ENCODE peak calls at places on chromosome 17, in five cellular contexts. One of them, this sample, is unnamed.

GRCh38 chr17:78923660-78924453 is 1.3 kb downstream of the TIMP2 start:
- DNase-seq in IMR-90: no peak
- DNase-seq in PC-3: peak; percentile 92
- DNase-seq in Karpas-422: peak; percentile 64
- DNase-seq in GM23338: peak; percentile 76
- DNase-seq in this sample: peak; percentile 91

GRCh38 chr17:49501496-49501895 is 6.4 kb downstream of the NGFR start:
- DNase-seq in GM23338: no peak
- DNase-seq in Karpas-422: no peak
- DNase-seq in IMR-90: no peak
- DNase-seq in PC-3: no peak
- DNase-seq in this sample: no peak

GRCh38 chr17:76132574-76133338 is 8.3 kb downstream of the FOXJ1 start:
- DNase-seq in IMR-90: no peak
- DNase-seq in Karpas-422: no peak
- DNase-seq in PC-3: peak; percentile 84
- DNase-seq in GM23338: peak; percentile 89
- DNase-seq in this sample: peak; percentile 74

GRCh38 chr17:76388966-76389888 is 4.8 kb downstream of the SPHK1 start:
- DNase-seq in GM23338: peak; percentile 68
- DNase-seq in IMR-90: no peak
- DNase-seq in Karpas-422: peak; percentile 41
- DNase-seq in PC-3: no peak
- DNase-seq in this sample: peak; percentile 88

GRCh38 chr17:39929657-39930407 is 2.3 kb downstream of the LRRC3C start:
- DNase-seq in PC-3: peak; percentile 80
- DNase-seq in GM23338: no peak
- DNase-seq in IMR-90: peak; percentile 82
- DNase-seq in Karpas-422: no peak
- DNase-seq in this sample: no peak

GRCh38 chr17:64496348-64496785 is 487 bp downstream of the POLG2 start:
- DNase-seq in Karpas-422: peak; percentile 46
- DNase-seq in IMR-90: no peak
- DNase-seq in PC-3: peak; percentile 25
- DNase-seq in GM23338: peak; percentile 21
- DNase-seq in this sample: peak; percentile 72

GRCh38 chr17:47200325-47200663 is 8.9 kb upstream of the MYL4 start:
- DNase-seq in IMR-90: no peak
- DNase-seq in Karpas-422: no peak
- DNase-seq in PC-3: no peak
- DNase-seq in GM23338: no peak
- DNase-seq in this sample: no peak

GRCh38 chr17:57372156-57372555 is 115.8 kb downstream of the MSI2 start:
- DNase-seq in PC-3: peak; percentile 95
- DNase-seq in IMR-90: peak; percentile 66
- DNase-seq in Karpas-422: no peak
- DNase-seq in GM23338: no peak
- DNase-seq in this sample: no peak

GRCh38 chr17:41666708-41667279 is 21.9 kb upstream of the EIF1 start:
- DNase-seq in GM23338: peak; percentile 91
- DNase-seq in Karpas-422: peak; percentile 95
- DNase-seq in PC-3: peak; percentile 75
- DNase-seq in IMR-90: peak; percentile 61
- DNase-seq in this sample: peak; percentile 96

GRCh38 chr17:45382982-45383381 is 49.7 kb downstream of the ARHGAP27 start:
- DNase-seq in PC-3: no peak
- DNase-seq in GM23338: no peak
- DNase-seq in Karpas-422: no peak
- DNase-seq in IMR-90: no peak
- DNase-seq in this sample: no peak

GRCh38 chr17:19762515-19762961 is 14.4 kb upstream of the ALDH3A1 start:
- DNase-seq in Karpas-422: peak; percentile 82
- DNase-seq in IMR-90: peak; percentile 59
- DNase-seq in PC-3: peak; percentile 75
- DNase-seq in GM23338: peak; percentile 92
- DNase-seq in this sample: peak; percentile 97

GRCh38 chr17:12790806-12791148 is 1.5 kb downstream of the ARHGAP44 start:
- DNase-seq in GM23338: no peak
- DNase-seq in Karpas-422: no peak
- DNase-seq in IMR-90: no peak
- DNase-seq in PC-3: no peak
- DNase-seq in this sample: no peak

GRCh38 chr17:40107266-40107980 is 7.0 kb upstream of the NR1D1 start:
- DNase-seq in Karpas-422: no peak
- DNase-seq in PC-3: no peak
- DNase-seq in GM23338: no peak
- DNase-seq in IMR-90: no peak
- DNase-seq in this sample: peak; percentile 14

GRCh38 chr17:32909787-32910369 is 18.1 kb upstream of the TMEM98 start:
- DNase-seq in Karpas-422: peak; percentile 76
- DNase-seq in PC-3: peak; percentile 74
- DNase-seq in GM23338: peak; percentile 90
- DNase-seq in IMR-90: peak; percentile 84
- DNase-seq in this sample: peak; percentile 89

GRCh38 chr17:76161113-76161512 is 20.1 kb upstream of the FOXJ1 start:
- DNase-seq in PC-3: no peak
- DNase-seq in Karpas-422: no peak
- DNase-seq in GM23338: no peak
- DNase-seq in IMR-90: no peak
- DNase-seq in this sample: no peak

GRCh38 chr17:7204828-7205461 is 14.7 kb downstream of the DLG4 start:
- DNase-seq in GM23338: peak; percentile 99
- DNase-seq in PC-3: no peak
- DNase-seq in Karpas-422: peak; percentile 96
- DNase-seq in IMR-90: peak; percentile 85
- DNase-seq in this sample: peak; percentile 99

GRCh38 chr17:54172654-54173316 is 350.1 kb downstream of the KIF2B start:
- DNase-seq in GM23338: peak; percentile 67
- DNase-seq in IMR-90: no peak
- DNase-seq in Karpas-422: peak; percentile 68
- DNase-seq in PC-3: peak; percentile 60
- DNase-seq in this sample: no peak

GRCh38 chr17:38798614-38799500 is 499 bp downstream of the PIP4K2B start:
- DNase-seq in GM23338: peak; percentile 45
- DNase-seq in PC-3: peak; percentile 18
- DNase-seq in Karpas-422: peak; percentile 78
- DNase-seq in IMR-90: peak; percentile 35
- DNase-seq in this sample: peak; percentile 74

GRCh38 chr17:28327709-28328108 is 7.6 kb downstream of the IFT20 start:
- DNase-seq in PC-3: peak; percentile 36
- DNase-seq in GM23338: no peak
- DNase-seq in Karpas-422: no peak
- DNase-seq in IMR-90: peak; percentile 37
- DNase-seq in this sample: no peak

GRCh38 chr17:15298176-15298575 is 33.0 kb upstream of the PMP22 start:
- DNase-seq in IMR-90: peak; percentile 70
- DNase-seq in Karpas-422: no peak
- DNase-seq in GM23338: no peak
- DNase-seq in PC-3: peak; percentile 67
- DNase-seq in this sample: peak; percentile 86

GRCh38 chr17:11948791-11949190 is 48.5 kb downstream of the ZNF18 start:
- DNase-seq in GM23338: no peak
- DNase-seq in IMR-90: peak; percentile 86
- DNase-seq in Karpas-422: no peak
- DNase-seq in PC-3: peak; percentile 94
- DNase-seq in this sample: peak; percentile 92

GRCh38 chr17:16304832-16305231 is 48.4 kb downstream of the CENPV start:
- DNase-seq in IMR-90: peak; percentile 56
- DNase-seq in GM23338: peak; percentile 72
- DNase-seq in Karpas-422: peak; percentile 72
- DNase-seq in PC-3: peak; percentile 58
- DNase-seq in this sample: no peak

GRCh38 chr17:20008242-20009051 is 712 bp upstream of the SPECC1 start:
- DNase-seq in Karpas-422: no peak
- DNase-seq in IMR-90: no peak
- DNase-seq in GM23338: peak; percentile 73
- DNase-seq in PC-3: peak; percentile 46
- DNase-seq in this sample: no peak

GRCh38 chr17:42759982-42760651 is 910 bp upstream of the RAMP2 start:
- DNase-seq in IMR-90: no peak
- DNase-seq in GM23338: no peak
- DNase-seq in Karpas-422: no peak
- DNase-seq in PC-3: no peak
- DNase-seq in this sample: peak; percentile 36
- H3K4me3 ChIP-seq in IMR-90: no peak overlapping the region
- H3K4me3 ChIP-seq in GM23338: peak overlapping the region; percentile 80
- H3K4me3 ChIP-seq in Karpas-422: no peak overlapping the region
- H3K4me3 ChIP-seq in PC-3: no peak overlapping the region
- H3K4me3 ChIP-seq in this sample: no peak overlapping the region

DNA sequence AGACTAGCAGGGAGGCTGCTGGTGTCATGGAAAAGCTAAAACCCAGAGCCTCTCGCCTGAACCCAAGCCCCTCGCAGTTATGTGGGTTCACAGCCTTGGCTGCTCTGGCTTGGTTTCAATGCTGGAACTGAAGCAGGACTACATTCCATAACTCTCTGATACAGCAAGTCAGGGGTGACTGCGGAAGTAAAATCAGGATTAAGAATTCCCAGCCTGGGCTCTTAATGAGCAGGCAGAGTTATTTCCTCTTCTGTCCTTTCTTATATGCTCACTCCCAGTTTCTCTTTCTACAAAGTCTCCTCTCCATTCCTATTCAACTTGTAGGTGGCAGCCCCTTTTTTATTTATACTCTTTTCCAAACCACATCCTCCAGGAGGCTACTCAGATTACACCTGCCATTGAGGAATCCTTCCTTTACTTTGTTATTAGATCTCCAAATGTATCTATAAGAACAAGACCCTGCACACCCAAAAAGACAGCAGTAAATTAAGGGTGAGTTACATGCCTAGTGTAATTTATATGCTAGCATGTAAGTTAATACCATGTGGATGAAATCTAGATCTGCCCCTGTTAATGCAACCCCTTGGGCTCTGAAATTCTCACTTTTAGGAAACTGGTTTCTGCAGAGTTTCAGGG is 40.3 kb downstream of the HOXB1 start:
- DNase-seq in PC-3: peak; percentile 32
- DNase-seq in GM23338: no peak
- DNase-seq in Karpas-422: no peak
- DNase-seq in IMR-90: no peak
- DNase-seq in this sample: no peak
- H2AFZ ChIP-seq in PC-3: no peak overlapping the region
- H2AFZ ChIP-seq in GM23338: no peak overlapping the region
- H2AFZ ChIP-seq in Karpas-422: no peak overlapping the region
- H2AFZ ChIP-seq in IMR-90: peak overlapping the region; percentile 79
- H2AFZ ChIP-seq in this sample: no peak overlapping the region

GRCh38 chr17:81437221-81437651 is 42.0 kb downstream of the BAHCC1 start:
- DNase-seq in Karpas-422: no peak
- DNase-seq in IMR-90: no peak
- DNase-seq in PC-3: no peak
- DNase-seq in GM23338: no peak
- DNase-seq in this sample: peak; percentile 95
- H3K4me3 ChIP-seq in Karpas-422: no peak overlapping the region
- H3K4me3 ChIP-seq in IMR-90: no peak overlapping the region
- H3K4me3 ChIP-seq in PC-3: no peak overlapping the region
- H3K4me3 ChIP-seq in GM23338: no peak overlapping the region
- H3K4me3 ChIP-seq in this sample: no peak overlapping the region

GRCh38 chr17:74430385-74430705 is 1.5 kb upstream of the GPRC5C start:
- DNase-seq in GM23338: no peak
- DNase-seq in PC-3: no peak
- DNase-seq in IMR-90: no peak
- DNase-seq in Karpas-422: no peak
- DNase-seq in this sample: no peak
- H2AFZ ChIP-seq in GM23338: peak overlapping the region; percentile 93
- H2AFZ ChIP-seq in PC-3: peak overlapping the region; percentile 73
- H2AFZ ChIP-seq in IMR-90: no peak overlapping the region
- H2AFZ ChIP-seq in Karpas-422: no peak overlapping the region
- H2AFZ ChIP-seq in this sample: no peak overlapping the region

DNA sequence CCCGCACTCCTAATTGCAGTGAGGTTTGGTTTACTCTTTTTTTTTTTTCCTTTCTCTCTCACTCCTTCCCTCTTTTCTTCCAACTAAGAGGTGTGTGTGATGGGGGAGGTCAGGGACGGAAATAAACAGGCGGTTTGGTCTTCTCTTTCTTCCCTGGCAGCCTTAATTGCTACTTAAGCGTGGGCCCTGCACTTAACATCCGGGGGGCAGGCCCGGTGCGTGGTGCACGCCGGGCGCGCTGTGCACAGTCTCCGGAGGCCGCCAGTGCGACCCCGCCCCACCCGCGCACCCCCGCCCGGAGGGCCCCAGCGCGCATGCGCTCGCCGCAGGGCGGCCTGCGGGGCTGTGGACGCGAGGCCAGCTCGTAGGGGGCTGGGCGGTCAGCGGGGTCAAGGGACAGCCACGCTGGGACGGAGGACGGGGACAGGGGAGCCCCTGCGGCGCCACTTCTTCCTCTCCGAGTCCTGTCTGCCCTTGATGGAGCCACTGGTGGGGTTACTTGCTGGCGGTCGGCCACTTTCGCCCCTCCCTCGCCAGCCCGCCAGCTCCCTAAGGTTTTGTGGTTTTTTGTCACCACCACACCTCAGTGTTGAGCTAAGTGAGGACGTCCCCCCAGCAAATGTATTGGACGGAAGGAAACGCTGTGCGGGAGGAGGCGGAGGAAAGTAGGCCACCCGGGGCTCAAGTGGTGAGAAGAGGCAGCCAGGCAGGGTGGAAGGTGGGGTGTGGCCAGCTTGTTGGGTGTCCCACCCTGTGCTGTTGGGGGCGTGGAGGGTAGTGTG is 120.9 kb downstream of the MRM1 start:
- DNase-seq in Karpas-422: peak; percentile 89
- DNase-seq in GM23338: peak; percentile 64
- DNase-seq in PC-3: peak; percentile 33
- DNase-seq in IMR-90: peak; percentile 5
- DNase-seq in this sample: peak; percentile 93
- H3K4me3 ChIP-seq in Karpas-422: peak overlapping the region; percentile 65
- H3K4me3 ChIP-seq in GM23338: peak overlapping the region; percentile 61
- H3K4me3 ChIP-seq in PC-3: peak overlapping the region; percentile 58
- H3K4me3 ChIP-seq in IMR-90: peak overlapping the region; percentile 27
- H3K4me3 ChIP-seq in this sample: peak overlapping the region; percentile 63

GRCh38 chr17:10698116-10698818 is 873 bp downstream of the ADPRM start:
- DNase-seq in PC-3: peak; percentile 3
- DNase-seq in GM23338: peak; percentile 11
- DNase-seq in IMR-90: peak; percentile 10
- DNase-seq in Karpas-422: peak; percentile 70
- DNase-seq in this sample: peak; percentile 85
- H2AFZ ChIP-seq in PC-3: peak overlapping the region; percentile 77
- H2AFZ ChIP-seq in GM23338: peak overlapping the region; percentile 30
- H2AFZ ChIP-seq in IMR-90: no peak overlapping the region
- H2AFZ ChIP-seq in Karpas-422: peak overlapping the region; percentile 4
- H2AFZ ChIP-seq in this sample: peak overlapping the region; percentile 75

GRCh38 chr17:489758-490329 is 137.2 kb upstream of the RPH3AL start:
- DNase-seq in GM23338: peak; percentile 61
- DNase-seq in IMR-90: peak; percentile 44
- DNase-seq in Karpas-422: no peak
- DNase-seq in PC-3: no peak
- DNase-seq in this sample: peak; percentile 91

GRCh38 chr17:494601-495195 is 142.1 kb upstream of the RPH3AL start:
- DNase-seq in PC-3: no peak
- DNase-seq in Karpas-422: no peak
- DNase-seq in IMR-90: no peak
- DNase-seq in GM23338: no peak
- DNase-seq in this sample: peak; percentile 83

GRCh38 chr17:491086-492014 is 138.7 kb upstream of the RPH3AL start:
- DNase-seq in Karpas-422: no peak
- DNase-seq in PC-3: no peak
- DNase-seq in IMR-90: peak; percentile 69
- DNase-seq in GM23338: peak; percentile 77
- DNase-seq in this sample: peak; percentile 92

GRCh38 chr17:493666-494065 is 141.1 kb upstream of the RPH3AL start:
- DNase-seq in IMR-90: no peak
- DNase-seq in Karpas-422: no peak
- DNase-seq in PC-3: no peak
- DNase-seq in GM23338: no peak
- DNase-seq in this sample: no peak

GRCh38 chr17:492015-492399 is 139.4 kb upstream of the RPH3AL start:
- DNase-seq in PC-3: no peak
- DNase-seq in GM23338: no peak
- DNase-seq in IMR-90: no peak
- DNase-seq in Karpas-422: no peak
- DNase-seq in this sample: no peak
- H3K4me3 ChIP-seq in PC-3: no peak overlapping the region
- H3K4me3 ChIP-seq in GM23338: peak overlapping the region; percentile 77
- H3K4me3 ChIP-seq in IMR-90: no peak overlapping the region
- H3K4me3 ChIP-seq in Karpas-422: no peak overlapping the region
- H3K4me3 ChIP-seq in this sample: no peak overlapping the region